ENCODE peak calls at places on chromosomes 16 and 17, in six cellular contexts. M is psoas muscle, U is RWPE2, J is kidney, V is cardiac muscle cell, R is SJCRH30. D is an unnamed sample. For H3K4me1 and H3K36me3, the result is how much of the 10 kb centered on the place peaks cover.

GRCh38 chr16:89629827-89630610 is 16.6 kb downstream of the DPEP1 start:
- DNase-seq in R (no peak), V (no peak), M (no peak), U (no peak), J (no peak), D (no peak)

GRCh38 chr16:11164482-11165270 is 91.3 kb downstream of the SOCS1 start:
- DNase-seq in R (no peak), J (peak), U (no peak), V (no peak), M (peak), D (no peak)

GRCh38 chr17:47235506-47235905 is 18.1 kb upstream of the ITGB3 start:
- DNase-seq in J (no peak), M (no peak), R (no peak), V (no peak), U (no peak), D (no peak)

GRCh38 chr17:17845046-17845775 is 8.4 kb upstream of the SREBF1 start:
- DNase-seq in J (no peak), M (no peak), V (no peak), U (no peak), R (no peak), D (no peak)

GRCh38 chr16:57600048-57600835 is 28.2 kb upstream of the ADGRG1 start:
- DNase-seq in U (peak), J (peak), R (peak), V (peak), M (peak), D (no peak)

GRCh38 chr17:82929011-82929622 is 89.3 kb upstream of the ZNF750 start:
- DNase-seq in V (no peak), M (peak), R (no peak), J (peak), U (peak), D (no peak)

GRCh38 chr17:76370261-76370993 is 14.0 kb upstream of the SPHK1 start:
- DNase-seq in V (peak), R (peak), J (peak), U (peak), M (peak), D (no peak)

GRCh38 chr17:34827008-34827407 is 134.3 kb downstream of the CCT6B start:
- DNase-seq in J (no peak), V (no peak), U (no peak), R (no peak), M (no peak), D (no peak)

GRCh38 chr16:68452176-68452575 is 3.9 kb upstream of the SMPD3 start:
- DNase-seq in R (no peak), U (no peak), J (no peak), M (no peak), V (no peak), D (no peak)

GRCh38 chr16:15660203-15660601 is 10.2 kb downstream of the NDE1 start:
- DNase-seq in U (no peak), R (no peak), J (no peak), M (no peak), V (no peak), D (no peak)

GRCh38 chr16:27318399-27319256 is 4.9 kb downstream of the IL4R start:
- DNase-seq in J (peak), R (no peak), U (peak), M (peak), V (peak), D (peak)

GRCh38 chr16:57045694-57046381 is 46.5 kb upstream of the CPNE2 start:
- DNase-seq in M (peak), R (peak), J (peak), U (no peak), V (peak), D (peak)

GRCh38 chr17:81418710-81419332 is 23.6 kb downstream of the BAHCC1 start:
- DNase-seq in J (no peak), R (no peak), V (no peak), U (no peak), M (no peak), D (no peak)

GRCh38 chr17:81420769-81421462 is 25.7 kb downstream of the BAHCC1 start:
- DNase-seq in R (peak), J (peak), M (peak), U (no peak), V (peak), D (no peak)

GRCh38 chr17:81417879-81418709 is 22.8 kb downstream of the BAHCC1 start:
- DNase-seq in J (no peak), V (no peak), M (no peak), U (no peak), R (peak), D (no peak)

GRCh38 chr17:81419333-81419885 is 24.2 kb downstream of the BAHCC1 start:
- DNase-seq in V (peak), J (peak), U (peak), R (peak), M (peak), D (no peak)

DNA sequence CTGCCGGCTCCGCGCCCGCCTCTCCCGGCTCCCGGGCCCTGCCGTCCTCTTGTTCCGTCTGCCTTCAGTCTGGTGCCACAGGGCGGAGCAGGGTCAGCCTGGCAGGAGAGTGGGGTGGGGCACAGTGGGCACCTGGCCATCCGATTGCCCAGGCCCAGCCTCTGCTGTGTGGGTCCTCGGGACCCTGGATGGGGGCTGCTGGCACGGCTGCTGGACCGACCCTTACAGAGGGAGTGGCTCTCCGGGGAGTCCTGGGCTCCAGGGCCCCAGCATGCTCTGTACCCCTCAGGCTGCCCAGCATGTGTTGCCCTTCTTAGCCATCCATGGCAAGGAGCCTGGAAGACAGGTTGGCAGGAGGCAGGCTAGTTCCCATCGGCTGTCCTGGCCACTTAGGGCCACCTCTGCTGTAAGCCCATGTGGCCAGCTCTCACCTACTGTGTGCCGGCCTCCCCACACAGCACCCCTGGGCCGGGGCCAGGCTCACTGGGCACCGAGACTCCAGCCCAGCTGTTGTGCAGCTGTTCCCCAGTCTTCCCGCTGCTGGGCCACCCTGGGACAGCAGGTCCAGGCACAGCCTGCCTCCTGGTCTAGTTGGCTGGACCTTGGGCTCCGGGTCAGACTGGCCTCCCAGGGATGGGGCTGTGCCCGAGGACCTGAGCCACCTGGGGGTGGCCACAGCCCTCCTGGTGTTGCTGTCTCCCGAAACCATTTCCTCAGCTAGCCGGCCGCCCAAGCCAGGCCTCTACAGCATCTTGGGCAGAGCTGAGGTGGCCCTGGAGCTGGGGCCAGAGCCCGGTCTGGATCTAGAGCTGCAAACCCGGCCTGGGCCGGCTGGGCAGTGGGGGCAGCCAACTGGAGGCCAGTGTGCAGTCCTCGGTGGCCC is 24.9 kb downstream of the BAHCC1 start:
- DNase-seq in M (no peak), J (no peak), U (no peak), R (peak), V (no peak), D (no peak)
- H3K4me1 ChIP-seq in M (half or more), J (under half), U (under half), R (under half), V (under half), D (under half)

GRCh38 chr17:7252176-7253043 is at the start of gene ELP5:
- DNase-seq in J (peak), M (peak), U (peak), R (peak), V (peak), D (peak)
- H3K27ac ChIP-seq in J (peak), M (peak), U (peak), R (peak), V (peak), D (peak)

GRCh38 chr17:58184986-58185761 is 7.4 kb upstream of the EPX start:
- DNase-seq in J (no peak), V (no peak), R (no peak), U (no peak), M (no peak), D (no peak)

GRCh38 chr17:58187063-58187462 is 5.5 kb upstream of the EPX start:
- DNase-seq in R (no peak), V (no peak), U (no peak), J (no peak), M (no peak), D (no peak)

GRCh38 chr17:58187675-58188074 is 4.9 kb upstream of the EPX start:
- DNase-seq in R (no peak), J (no peak), V (no peak), U (no peak), M (no peak), D (no peak)

GRCh38 chr17:58184308-58184985 is 8.1 kb upstream of the EPX start:
- DNase-seq in V (peak), M (no peak), J (no peak), R (peak), U (no peak), D (no peak)

GRCh38 chr17:58186591-58186990 is 5.9 kb upstream of the EPX start:
- DNase-seq in M (no peak), J (no peak), R (no peak), U (no peak), V (no peak), D (no peak)
- H3K36me3 ChIP-seq in M (under half), J (under half), R (under half), U (under half), V (under half), D (under half)

GRCh38 chr16:85753976-85754375 is 3.1 kb upstream of the C16orf74 start:
- DNase-seq in V (no peak), M (no peak), R (no peak), J (no peak), U (no peak), D (no peak)
- H3K4me1 ChIP-seq in V (under half), M (under half), R (under half), J (under half), U (under half), D (under half)

DNA sequence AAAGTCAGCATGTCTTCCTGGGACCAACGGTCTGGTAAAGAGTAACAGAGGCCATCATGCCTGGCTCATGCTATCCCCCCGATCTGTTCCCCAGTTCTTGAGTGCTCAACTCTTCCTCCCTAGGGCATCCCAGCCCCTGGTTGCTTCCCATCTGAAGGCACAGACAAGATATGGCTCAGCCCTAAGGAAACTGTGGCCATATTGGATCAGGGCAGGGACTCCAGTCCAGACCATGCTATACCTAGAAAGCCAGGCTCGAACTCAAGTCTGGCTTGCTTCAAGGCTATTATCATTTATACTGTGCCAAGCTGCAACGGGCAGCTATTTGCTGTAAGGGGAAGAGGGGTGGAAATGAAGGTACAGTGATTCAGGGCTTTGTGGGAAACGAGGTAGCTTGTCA is 2.8 kb downstream of the UBTF start:
- DNase-seq in V (no peak), M (peak), U (no peak), R (no peak), J (no peak), D (no peak)
- H3K27ac ChIP-seq in V (no peak), M (peak), U (no peak), R (no peak), J (peak), D (peak)

DNA sequence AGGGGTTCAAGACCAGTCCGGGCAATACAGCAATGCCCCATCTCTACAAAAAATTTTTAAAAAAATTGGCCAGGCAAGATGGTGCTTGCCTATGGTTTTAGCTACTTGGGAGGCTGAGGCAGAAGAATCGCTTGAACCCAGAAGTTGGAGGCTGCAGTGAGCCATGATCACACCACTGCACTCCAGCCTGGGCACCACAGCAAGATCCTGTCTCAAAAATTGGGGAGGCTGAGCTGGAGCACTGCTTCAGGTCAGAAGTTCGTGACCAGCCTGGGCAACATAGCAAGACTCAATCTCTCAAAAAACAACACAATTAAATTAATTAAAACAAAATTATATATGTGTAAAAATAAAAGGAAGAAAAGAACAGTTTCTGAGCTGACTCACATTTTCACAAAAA is 74.8 kb upstream of the CLEC18B start:
- DNase-seq in V (no peak), U (no peak), M (no peak), R (no peak), J (no peak), D (no peak)
- H3K36me3 ChIP-seq in V (under half), U (half or more), M (half or more), R (under half), J (under half), D (half or more)